ENCODE peak calls at places on chromosomes 7 and 10, in ten cellular contexts. B, U, F, G, X, I, Q, R, C and T are unnamed samples.

GRCh38 chr10:1149793-1150637 is 93.8 kb downstream of the WDR37 start:
- DNase-seq in B (no peak), U (no peak), F (peak), G (no peak), X (peak), I (peak), Q (peak), R (peak), C (no peak), T (no peak)

GRCh38 chr7:32935558-32935957 is 21.7 kb upstream of the FKBP9 start:
- DNase-seq in B (no peak), U (no peak), F (no peak), G (no peak), X (no peak), I (peak), Q (no peak), R (no peak), C (no peak), T (no peak)

GRCh38 chr7:95088536-95088935 is 181.1 kb downstream of the PPP1R9A start:
- DNase-seq in B (no peak), U (no peak), F (no peak), G (no peak), X (no peak), I (no peak), Q (no peak), R (no peak), C (no peak), T (no peak)

GRCh38 chr7:41720886-41721285 is 18.0 kb upstream of the INHBA start:
- DNase-seq in B (no peak), U (no peak), F (no peak), G (no peak), X (no peak), I (no peak), Q (no peak), R (no peak), C (no peak), T (no peak)

GRCh38 chr10:132310701-132311337 is 3.1 kb upstream of the STK32C start:
- DNase-seq in B (no peak), U (no peak), F (no peak), G (no peak), X (no peak), I (no peak), Q (no peak), R (no peak), C (no peak), T (no peak)

GRCh38 chr10:11242443-11243386 is 225.0 kb downstream of the CELF2 start:
- DNase-seq in B (no peak), U (peak), F (peak), G (no peak), X (no peak), I (peak), Q (peak), R (peak), C (no peak), T (no peak)

GRCh38 chr7:152899482-152900166 is 140.1 kb downstream of the ACTR3B start:
- DNase-seq in B (no peak), U (no peak), F (peak), G (no peak), X (peak), I (no peak), Q (no peak), R (no peak), C (peak), T (no peak)

GRCh38 chr10:92801978-92802872 is 46.1 kb upstream of the EXOC6 start:
- DNase-seq in B (no peak), U (no peak), F (no peak), G (no peak), X (no peak), I (no peak), Q (no peak), R (no peak), C (no peak), T (no peak)

GRCh38 chr7:86653919-86654659 is 10.4 kb downstream of the GRM3 start:
- DNase-seq in B (no peak), U (no peak), F (no peak), G (no peak), X (no peak), I (no peak), Q (no peak), R (no peak), C (no peak), T (no peak)

GRCh38 chr10:36526045-36526444 is 599.4 kb upstream of the ANKRD30A start:
- DNase-seq in B (no peak), U (no peak), F (no peak), G (no peak), X (no peak), I (no peak), Q (no peak), R (no peak), C (no peak), T (no peak)

GRCh38 chr7:107125475-107125874 is 43.3 kb upstream of the HBP1 start:
- DNase-seq in B (no peak), U (no peak), F (no peak), G (no peak), X (no peak), I (no peak), Q (no peak), R (no peak), C (no peak), T (no peak)

GRCh38 chr7:127996253-127997071 is 34.8 kb downstream of the LRRC4 start:
- DNase-seq in B (no peak), U (no peak), F (no peak), G (no peak), X (no peak), I (no peak), Q (no peak), R (no peak), C (no peak), T (no peak)

GRCh38 chr10:131314799-131315198 is 3.3 kb upstream of the TCERG1L start:
- DNase-seq in B (no peak), U (no peak), F (no peak), G (no peak), X (no peak), I (no peak), Q (no peak), R (no peak), C (no peak), T (no peak)

GRCh38 chr7:55111007-55111406 is 92.2 kb downstream of the EGFR start:
- DNase-seq in B (no peak), U (no peak), F (no peak), G (no peak), X (no peak), I (peak), Q (no peak), R (no peak), C (no peak), T (no peak)

GRCh38 chr7:1320616-1321289 is 88.1 kb downstream of the UNCX start:
- DNase-seq in B (no peak), U (no peak), F (no peak), G (no peak), X (no peak), I (no peak), Q (no peak), R (no peak), C (no peak), T (no peak)

GRCh38 chr7:74474271-74474865 is 20.7 kb downstream of the GTF2IRD1 start:
- DNase-seq in B (no peak), U (no peak), F (no peak), G (no peak), X (no peak), I (peak), Q (no peak), R (no peak), C (no peak), T (no peak)

GRCh38 chr7:30842542-30843451 is 68.9 kb upstream of the AQP1 start:
- DNase-seq in B (no peak), U (no peak), F (no peak), G (no peak), X (no peak), I (no peak), Q (no peak), R (no peak), C (no peak), T (no peak)

GRCh38 chr10:104089621-104090020 is 3.9 kb upstream of the COL17A1 start:
- DNase-seq in B (no peak), U (no peak), F (no peak), G (no peak), X (no peak), I (no peak), Q (no peak), R (no peak), C (no peak), T (no peak)

GRCh38 chr10:111298031-111298430 is 221.2 kb downstream of the ADRA2A start:
- DNase-seq in B (no peak), U (no peak), F (no peak), G (no peak), X (no peak), I (no peak), Q (no peak), R (no peak), C (no peak), T (no peak)

GRCh38 chr7:84524714-84525694 is 330.4 kb upstream of the SEMA3A start:
- DNase-seq in B (peak), U (peak), F (no peak), G (no peak), X (no peak), I (peak), Q (no peak), R (no peak), C (no peak), T (no peak)

GRCh38 chr10:62818426-62819011 is 2.4 kb upstream of the EGR2 start:
- DNase-seq in B (no peak), U (peak), F (no peak), G (no peak), X (peak), I (no peak), Q (peak), R (peak), C (no peak), T (no peak)

GRCh38 chr7:16129431-16130126 is 291.8 kb downstream of the CRPPA start:
- DNase-seq in B (no peak), U (peak), F (no peak), G (no peak), X (no peak), I (peak), Q (no peak), R (no peak), C (no peak), T (peak)

GRCh38 chr7:348480-348844 is 58.5 kb downstream of the FOXL3 start:
- DNase-seq in B (no peak), U (no peak), F (no peak), G (no peak), X (no peak), I (no peak), Q (no peak), R (no peak), C (no peak), T (no peak)

GRCh38 chr10:24617771-24618396 is 105.8 kb downstream of the ARHGAP21 start:
- DNase-seq in B (peak), U (peak), F (peak), G (no peak), X (peak), I (peak), Q (peak), R (peak), C (peak), T (peak)

GRCh38 chr7:55351263-55351662 is 13.9 kb upstream of the LANCL2 start:
- DNase-seq in B (no peak), U (no peak), F (no peak), G (no peak), X (no peak), I (no peak), Q (no peak), R (no peak), C (no peak), T (no peak)

GRCh38 chr10:66151346-66151745 is 774.5 kb upstream of the LRRTM3 start:
- DNase-seq in B (no peak), U (no peak), F (no peak), G (no peak), X (no peak), I (no peak), Q (no peak), R (no peak), C (no peak), T (no peak)

DNA sequence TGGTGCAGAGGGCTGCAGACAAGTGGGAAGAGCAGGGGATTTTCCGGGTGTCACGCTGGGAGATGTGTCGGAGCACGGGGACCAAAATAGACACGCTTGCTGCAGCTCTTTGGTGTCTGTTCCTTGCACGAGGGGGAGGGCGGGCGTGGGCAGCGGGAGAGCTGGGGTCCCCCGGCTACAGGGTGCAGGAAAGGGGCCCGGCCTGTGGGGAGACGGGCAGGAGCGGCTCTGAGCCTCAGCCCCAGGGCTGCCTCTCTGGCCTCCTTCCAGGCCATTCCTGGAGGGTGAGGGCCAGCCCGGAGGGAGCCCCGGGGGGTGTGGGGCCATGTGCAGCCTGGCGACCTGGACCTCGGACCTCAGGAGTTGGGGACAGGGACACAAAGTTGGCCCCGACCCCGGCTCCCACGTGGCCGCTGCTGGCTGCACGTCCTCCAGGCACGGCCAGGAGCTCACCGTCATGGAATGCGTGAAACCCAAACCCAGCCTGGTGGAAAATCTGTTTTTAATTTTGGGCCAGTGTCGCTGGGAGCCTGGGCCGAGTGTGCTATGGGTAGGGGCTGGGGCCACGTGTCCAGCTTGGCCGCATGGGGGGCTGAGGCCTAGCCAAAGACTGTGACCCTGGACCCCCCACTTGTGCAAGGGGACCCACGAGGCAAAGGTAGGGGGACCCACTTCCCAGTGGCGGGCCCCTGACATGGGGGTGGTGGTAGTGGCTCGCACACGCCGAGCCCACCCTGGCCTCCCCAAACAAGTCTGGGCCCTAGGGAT is 6.6 kb downstream of the TTYH3 start:
- DNase-seq in B (no peak), U (no peak), F (no peak), G (no peak), X (no peak), I (peak), Q (peak), R (no peak), C (no peak), T (no peak)
- TF ChIP-seq POLR2A in B (no peak), U (no peak), F (no peak), G (no peak), X (no peak), I (no peak), Q (no peak), R (no peak), C (no peak), T (peak)

DNA sequence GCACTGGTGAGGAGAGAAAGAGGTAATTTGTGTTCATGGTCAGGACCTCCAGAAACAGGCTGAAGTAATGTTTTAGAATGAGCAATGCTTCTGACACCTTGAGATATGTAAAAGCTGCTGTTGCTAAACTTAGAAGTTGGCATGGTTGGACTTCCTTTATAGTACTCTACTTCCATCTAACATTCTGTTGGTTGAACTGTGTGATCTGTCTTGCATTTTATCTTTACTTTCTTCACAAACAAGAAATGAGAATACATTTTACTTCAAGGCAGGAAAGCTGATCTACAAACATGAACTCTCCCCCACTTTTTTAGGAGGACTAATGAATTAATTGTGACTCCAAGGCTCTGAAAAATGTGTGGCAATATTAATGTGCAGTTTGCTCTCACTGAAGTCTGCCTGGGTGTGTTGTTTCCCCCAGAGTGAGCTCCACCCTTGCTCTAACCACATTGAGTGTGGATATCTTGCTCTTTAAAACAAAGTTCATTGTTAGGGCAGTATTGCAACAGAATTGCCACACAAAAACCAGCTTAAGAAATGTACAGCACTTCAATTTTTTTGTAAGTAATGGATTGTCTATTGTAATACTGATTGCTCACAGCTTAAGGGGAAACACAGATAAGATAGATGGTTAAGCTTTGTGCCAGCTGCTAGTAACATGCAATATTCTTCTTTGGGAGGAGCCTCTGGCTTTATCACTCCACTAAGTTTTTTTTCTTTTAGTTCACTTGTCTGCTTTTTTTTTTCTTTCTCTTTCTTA is 69.0 kb downstream of the ADD3 start:
- DNase-seq in B (no peak), U (peak), F (no peak), G (no peak), X (peak), I (peak), Q (peak), R (peak), C (peak), T (no peak)
- TF ChIP-seq POLR2A in B (no peak), U (no peak), F (no peak), G (no peak), X (no peak), I (no peak), Q (no peak), R (no peak), C (no peak), T (no peak)

GRCh38 chr10:81248846-81249245 is 626.1 kb upstream of the NRG3 start:
- DNase-seq in B (no peak), U (no peak), F (no peak), G (no peak), X (no peak), I (no peak), Q (no peak), R (no peak), C (no peak), T (no peak)
- TF ChIP-seq POLR2A in B (no peak), U (no peak), F (no peak), G (no peak), X (no peak), I (no peak), Q (no peak), R (no peak), C (no peak), T (no peak)

DNA sequence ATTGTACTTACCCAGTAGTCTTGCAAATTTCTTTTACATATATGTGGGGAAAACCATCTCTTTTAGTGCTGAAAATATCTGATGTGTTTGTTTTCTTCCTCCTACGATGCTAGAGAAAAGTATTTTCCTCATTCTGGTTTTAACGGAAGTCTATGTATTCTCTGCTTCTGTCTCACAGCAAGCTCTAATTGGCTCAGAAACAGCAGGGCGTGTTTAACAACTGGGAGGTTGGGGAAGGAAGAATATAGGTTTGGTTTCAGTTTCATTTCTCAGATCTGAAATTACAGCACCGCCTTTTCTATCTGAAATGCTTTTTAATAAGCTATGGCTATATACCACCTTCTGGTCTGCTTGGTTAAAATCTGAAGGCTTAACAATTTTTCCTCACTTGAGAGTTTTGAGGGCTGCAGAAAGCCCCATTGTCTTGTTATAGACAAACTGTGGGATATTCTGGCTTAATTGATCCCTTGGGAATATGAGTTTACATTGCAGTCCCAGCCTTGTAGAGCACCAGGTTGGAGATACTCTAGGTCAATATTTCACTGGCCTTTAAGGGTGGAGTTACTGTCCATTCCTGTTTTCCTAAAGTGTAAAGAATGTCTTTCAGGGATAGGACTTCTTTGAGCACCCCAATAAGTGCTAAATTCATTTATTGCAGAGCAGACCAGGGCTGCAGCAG is at the start of gene SAMD9:
- DNase-seq in B (peak), U (peak), F (peak), G (peak), X (peak), I (peak), Q (peak), R (peak), C (peak), T (peak)
- TF ChIP-seq POLR2A in B (no peak), U (no peak), F (no peak), G (peak), X (peak), I (no peak), Q (peak), R (peak), C (no peak), T (no peak)

DNA sequence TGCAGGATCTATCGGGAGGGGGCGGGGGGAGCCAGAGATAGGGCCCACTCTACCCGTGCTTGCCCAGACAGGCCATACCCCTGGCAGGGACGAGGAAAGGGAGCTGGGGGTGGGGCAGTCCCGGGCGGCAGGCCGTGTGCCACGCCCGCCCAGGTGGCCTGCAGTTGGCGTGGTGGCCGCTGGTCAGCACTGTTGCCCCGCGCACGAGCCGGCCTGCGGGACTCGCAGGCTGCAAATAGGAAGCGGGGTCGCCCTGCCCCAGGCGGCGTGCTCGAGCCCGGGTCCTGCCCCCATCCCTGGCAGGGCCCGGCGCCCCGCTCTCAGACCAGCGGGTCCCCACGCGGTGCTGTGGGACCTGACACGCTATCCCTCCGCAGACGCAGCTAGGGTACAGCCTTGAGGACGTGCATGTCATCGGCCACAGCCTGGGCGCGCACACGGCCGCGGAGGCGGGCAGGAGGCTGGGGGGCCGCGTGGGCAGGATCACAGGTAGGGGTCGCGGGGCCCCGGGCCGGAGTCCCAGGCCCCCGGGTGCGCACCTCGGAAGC is 6.7 kb downstream of the PNLIPRP2 start:
- DNase-seq in B (peak), U (no peak), F (peak), G (no peak), X (no peak), I (no peak), Q (peak), R (peak), C (no peak), T (no peak)
- TF ChIP-seq POLR2A in B (no peak), U (no peak), F (no peak), G (no peak), X (no peak), I (no peak), Q (no peak), R (no peak), C (no peak), T (no peak)

GRCh38 chr7:17230099-17230807 is 68.2 kb upstream of the AHR start:
- DNase-seq in B (no peak), U (no peak), F (no peak), G (no peak), X (no peak), I (no peak), Q (peak), R (no peak), C (no peak), T (no peak)
- TF ChIP-seq POLR2A in B (no peak), U (no peak), F (no peak), G (no peak), X (no peak), I (no peak), Q (no peak), R (no peak), C (no peak), T (no peak)

GRCh38 chr10:98267894-98268693 is at the start of gene LOXL4:
- DNase-seq in B (peak), U (no peak), F (no peak), G (peak), X (peak), I (no peak), Q (peak), R (no peak), C (no peak), T (no peak)
- TF ChIP-seq POLR2A in B (no peak), U (no peak), F (no peak), G (no peak), X (no peak), I (no peak), Q (no peak), R (no peak), C (no peak), T (peak)

GRCh38 chr7:130947792-130948580 is 214.0 kb upstream of the KLF14 start:
- DNase-seq in B (no peak), U (no peak), F (no peak), G (no peak), X (no peak), I (no peak), Q (no peak), R (no peak), C (no peak), T (no peak)
- TF ChIP-seq POLR2A in B (no peak), U (no peak), F (no peak), G (peak), X (no peak), I (no peak), Q (no peak), R (no peak), C (no peak), T (no peak)